ENCODE peak calls at places on chromosomes 7 and 10, in eight cellular contexts. One of them, this sample, is unnamed. For H3K4me1, the result is how much of the 10 kb centered on the place peaks cover.

GRCh38 chr7:28069788-28070187 is 110.8 kb downstream of the JAZF1 start:
- DNase-seq in endodermal cell: no peak
- DNase-seq in iPS DF 6.9: no peak
- DNase-seq in CD4-positive, CD25-positive, alpha-beta regulatory T cell: no peak
- DNase-seq in IMR-90: peak
- DNase-seq in stomach: no peak
- DNase-seq in gastrocnemius medialis: peak
- DNase-seq in mammary epithelial cell: no peak
- DNase-seq in this sample: no peak

GRCh38 chr7:29613100-29613499 is 49.5 kb downstream of the PRR15 start:
- DNase-seq in endodermal cell: no peak
- DNase-seq in iPS DF 6.9: no peak
- DNase-seq in CD4-positive, CD25-positive, alpha-beta regulatory T cell: no peak
- DNase-seq in IMR-90: no peak
- DNase-seq in stomach: no peak
- DNase-seq in gastrocnemius medialis: no peak
- DNase-seq in mammary epithelial cell: no peak
- DNase-seq in this sample: no peak

GRCh38 chr10:16843252-16843870 is 26.1 kb upstream of the RSU1 start:
- DNase-seq in endodermal cell: no peak
- DNase-seq in iPS DF 6.9: no peak
- DNase-seq in CD4-positive, CD25-positive, alpha-beta regulatory T cell: no peak
- DNase-seq in IMR-90: peak
- DNase-seq in stomach: no peak
- DNase-seq in gastrocnemius medialis: no peak
- DNase-seq in mammary epithelial cell: peak
- DNase-seq in this sample: peak

GRCh38 chr10:46092523-46093195 is 46.6 kb upstream of the MSMB start:
- DNase-seq in endodermal cell: no peak
- DNase-seq in iPS DF 6.9: no peak
- DNase-seq in CD4-positive, CD25-positive, alpha-beta regulatory T cell: no peak
- DNase-seq in IMR-90: no peak
- DNase-seq in stomach: no peak
- DNase-seq in gastrocnemius medialis: no peak
- DNase-seq in mammary epithelial cell: no peak
- DNase-seq in this sample: no peak

GRCh38 chr7:45402480-45403218 is 171.5 kb upstream of the ADCY1 start:
- DNase-seq in endodermal cell: no peak
- DNase-seq in iPS DF 6.9: no peak
- DNase-seq in CD4-positive, CD25-positive, alpha-beta regulatory T cell: no peak
- DNase-seq in IMR-90: peak
- DNase-seq in stomach: no peak
- DNase-seq in gastrocnemius medialis: no peak
- DNase-seq in mammary epithelial cell: peak
- DNase-seq in this sample: no peak

GRCh38 chr7:148711191-148712102 is 12.7 kb downstream of the CUL1 start:
- DNase-seq in endodermal cell: no peak
- DNase-seq in iPS DF 6.9: no peak
- DNase-seq in CD4-positive, CD25-positive, alpha-beta regulatory T cell: no peak
- DNase-seq in IMR-90: no peak
- DNase-seq in stomach: no peak
- DNase-seq in gastrocnemius medialis: no peak
- DNase-seq in mammary epithelial cell: no peak
- DNase-seq in this sample: no peak

GRCh38 chr10:672139-672538 is 17.3 kb downstream of the DIP2C start:
- DNase-seq in endodermal cell: peak
- DNase-seq in iPS DF 6.9: no peak
- DNase-seq in CD4-positive, CD25-positive, alpha-beta regulatory T cell: no peak
- DNase-seq in IMR-90: no peak
- DNase-seq in stomach: no peak
- DNase-seq in gastrocnemius medialis: no peak
- DNase-seq in mammary epithelial cell: no peak
- DNase-seq in this sample: no peak

GRCh38 chr7:94615641-94616040 is 40.3 kb downstream of the SGCE start:
- DNase-seq in endodermal cell: no peak
- DNase-seq in iPS DF 6.9: no peak
- DNase-seq in CD4-positive, CD25-positive, alpha-beta regulatory T cell: no peak
- DNase-seq in IMR-90: no peak
- DNase-seq in stomach: no peak
- DNase-seq in gastrocnemius medialis: no peak
- DNase-seq in mammary epithelial cell: no peak
- DNase-seq in this sample: no peak

GRCh38 chr10:25356609-25357008 is 181.8 kb downstream of the GPR158 start:
- DNase-seq in endodermal cell: no peak
- DNase-seq in iPS DF 6.9: no peak
- DNase-seq in CD4-positive, CD25-positive, alpha-beta regulatory T cell: no peak
- DNase-seq in IMR-90: no peak
- DNase-seq in stomach: no peak
- DNase-seq in gastrocnemius medialis: no peak
- DNase-seq in mammary epithelial cell: no peak
- DNase-seq in this sample: no peak

GRCh38 chr10:115827180-115827579 is 445.8 kb downstream of the GFRA1 start:
- DNase-seq in endodermal cell: no peak
- DNase-seq in iPS DF 6.9: no peak
- DNase-seq in CD4-positive, CD25-positive, alpha-beta regulatory T cell: no peak
- DNase-seq in IMR-90: peak
- DNase-seq in stomach: no peak
- DNase-seq in gastrocnemius medialis: no peak
- DNase-seq in mammary epithelial cell: no peak
- DNase-seq in this sample: no peak

GRCh38 chr10:48598243-48598935 is 6.5 kb downstream of the ARHGAP22 start:
- DNase-seq in endodermal cell: no peak
- DNase-seq in iPS DF 6.9: no peak
- DNase-seq in CD4-positive, CD25-positive, alpha-beta regulatory T cell: no peak
- DNase-seq in IMR-90: no peak
- DNase-seq in stomach: no peak
- DNase-seq in gastrocnemius medialis: no peak
- DNase-seq in mammary epithelial cell: no peak
- DNase-seq in this sample: no peak

GRCh38 chr10:58475322-58476277 is 37.1 kb upstream of the BICC1 start:
- DNase-seq in endodermal cell: no peak
- DNase-seq in iPS DF 6.9: no peak
- DNase-seq in CD4-positive, CD25-positive, alpha-beta regulatory T cell: no peak
- DNase-seq in IMR-90: peak
- DNase-seq in stomach: no peak
- DNase-seq in gastrocnemius medialis: no peak
- DNase-seq in mammary epithelial cell: peak
- DNase-seq in this sample: no peak

GRCh38 chr7:151107882-151108281 is 21.6 kb downstream of the AGAP3 start:
- DNase-seq in endodermal cell: no peak
- DNase-seq in iPS DF 6.9: no peak
- DNase-seq in CD4-positive, CD25-positive, alpha-beta regulatory T cell: no peak
- DNase-seq in IMR-90: no peak
- DNase-seq in stomach: no peak
- DNase-seq in gastrocnemius medialis: no peak
- DNase-seq in mammary epithelial cell: no peak
- DNase-seq in this sample: no peak

GRCh38 chr7:39621784-39622411 is 1.5 kb upstream of the RALA start:
- DNase-seq in endodermal cell: no peak
- DNase-seq in iPS DF 6.9: no peak
- DNase-seq in CD4-positive, CD25-positive, alpha-beta regulatory T cell: no peak
- DNase-seq in IMR-90: peak
- DNase-seq in stomach: no peak
- DNase-seq in gastrocnemius medialis: no peak
- DNase-seq in mammary epithelial cell: peak
- DNase-seq in this sample: no peak

GRCh38 chr10:110901954-110902819 is 16.8 kb downstream of the BBIP1 start:
- DNase-seq in endodermal cell: no peak
- DNase-seq in iPS DF 6.9: no peak
- DNase-seq in CD4-positive, CD25-positive, alpha-beta regulatory T cell: no peak
- DNase-seq in IMR-90: peak
- DNase-seq in stomach: no peak
- DNase-seq in gastrocnemius medialis: no peak
- DNase-seq in mammary epithelial cell: peak
- DNase-seq in this sample: no peak

GRCh38 chr10:70478191-70479160 is at the start of gene PALD1:
- DNase-seq in endodermal cell: peak
- DNase-seq in iPS DF 6.9: no peak
- DNase-seq in CD4-positive, CD25-positive, alpha-beta regulatory T cell: peak
- DNase-seq in IMR-90: no peak
- DNase-seq in stomach: peak
- DNase-seq in gastrocnemius medialis: peak
- DNase-seq in mammary epithelial cell: no peak
- DNase-seq in this sample: peak

GRCh38 chr7:152856351-152856750 is 96.8 kb downstream of the ACTR3B start:
- DNase-seq in endodermal cell: no peak
- DNase-seq in iPS DF 6.9: no peak
- DNase-seq in CD4-positive, CD25-positive, alpha-beta regulatory T cell: no peak
- DNase-seq in IMR-90: no peak
- DNase-seq in stomach: no peak
- DNase-seq in gastrocnemius medialis: no peak
- DNase-seq in mammary epithelial cell: no peak
- DNase-seq in this sample: no peak

GRCh38 chr7:18295781-18296417 is 199.7 kb upstream of the HDAC9 start:
- DNase-seq in endodermal cell: no peak
- DNase-seq in iPS DF 6.9: no peak
- DNase-seq in CD4-positive, CD25-positive, alpha-beta regulatory T cell: no peak
- DNase-seq in IMR-90: no peak
- DNase-seq in stomach: no peak
- DNase-seq in gastrocnemius medialis: no peak
- DNase-seq in mammary epithelial cell: no peak
- DNase-seq in this sample: no peak

GRCh38 chr7:4919969-4920766 is 36.7 kb upstream of the RADIL start:
- DNase-seq in endodermal cell: no peak
- DNase-seq in iPS DF 6.9: no peak
- DNase-seq in CD4-positive, CD25-positive, alpha-beta regulatory T cell: no peak
- DNase-seq in IMR-90: no peak
- DNase-seq in stomach: no peak
- DNase-seq in gastrocnemius medialis: no peak
- DNase-seq in mammary epithelial cell: no peak
- DNase-seq in this sample: no peak

GRCh38 chr10:52308251-52309031 is 5.6 kb upstream of the DKK1 start:
- DNase-seq in endodermal cell: peak
- DNase-seq in iPS DF 6.9: no peak
- DNase-seq in CD4-positive, CD25-positive, alpha-beta regulatory T cell: no peak
- DNase-seq in IMR-90: peak
- DNase-seq in stomach: peak
- DNase-seq in gastrocnemius medialis: peak
- DNase-seq in mammary epithelial cell: peak
- DNase-seq in this sample: peak

GRCh38 chr7:1025747-1026581 is 18.4 kb upstream of the GPR146 start:
- DNase-seq in endodermal cell: no peak
- DNase-seq in iPS DF 6.9: no peak
- DNase-seq in CD4-positive, CD25-positive, alpha-beta regulatory T cell: no peak
- DNase-seq in IMR-90: no peak
- DNase-seq in stomach: no peak
- DNase-seq in gastrocnemius medialis: no peak
- DNase-seq in mammary epithelial cell: no peak
- DNase-seq in this sample: no peak

DNA sequence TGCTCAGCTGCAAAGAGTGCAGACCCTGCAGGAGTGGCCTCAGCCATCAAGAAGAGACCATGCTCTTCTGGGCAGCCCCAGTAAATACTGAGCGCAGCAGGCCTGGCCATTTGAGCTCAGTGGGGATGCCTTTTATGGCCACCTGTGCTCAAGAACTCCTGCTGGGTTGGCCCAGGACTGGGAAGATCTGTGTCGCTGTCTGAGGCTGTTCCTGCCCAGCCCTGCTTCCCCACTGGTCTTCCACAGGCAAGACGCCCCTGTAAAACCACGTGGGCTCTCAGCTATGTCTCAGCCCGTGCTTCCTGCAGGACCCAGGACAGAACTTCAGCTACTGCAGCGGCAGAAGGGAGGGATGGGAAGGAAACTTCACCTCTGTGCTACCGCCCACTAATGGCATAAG is 10.5 kb upstream of the PPIF start:
- DNase-seq in endodermal cell: peak
- DNase-seq in iPS DF 6.9: no peak
- DNase-seq in CD4-positive, CD25-positive, alpha-beta regulatory T cell: no peak
- DNase-seq in IMR-90: no peak
- DNase-seq in stomach: no peak
- DNase-seq in gastrocnemius medialis: no peak
- DNase-seq in mammary epithelial cell: no peak
- DNase-seq in this sample: no peak
- H3K27ac ChIP-seq in endodermal cell: no peak
- H3K27ac ChIP-seq in iPS DF 6.9: no peak
- H3K27ac ChIP-seq in CD4-positive, CD25-positive, alpha-beta regulatory T cell: no peak
- H3K27ac ChIP-seq in IMR-90: no peak
- H3K27ac ChIP-seq in stomach: no peak
- H3K27ac ChIP-seq in gastrocnemius medialis: no peak
- H3K27ac ChIP-seq in mammary epithelial cell: no peak
- H3K27ac ChIP-seq in this sample: no peak

DNA sequence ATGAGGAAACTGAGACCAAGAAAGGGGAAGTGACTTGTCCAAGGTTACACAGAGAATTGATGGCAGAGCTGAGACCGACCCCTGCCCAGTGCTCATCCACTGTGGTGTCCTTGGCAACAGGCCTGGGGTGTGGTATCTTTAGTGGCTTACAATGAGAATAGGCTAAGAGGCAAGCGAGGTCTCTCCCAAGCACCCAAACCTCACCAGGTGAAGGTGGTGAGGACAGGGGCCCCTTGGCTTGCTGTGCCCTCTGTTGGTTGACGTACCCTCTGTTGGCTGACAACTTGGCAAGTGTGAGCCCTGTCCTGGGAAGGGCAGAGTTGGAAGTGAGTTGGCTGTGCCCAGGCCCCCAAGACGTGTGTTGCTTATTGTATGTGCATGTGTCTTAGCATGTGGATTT is 166.9 kb downstream of the GRK5 start:
- DNase-seq in endodermal cell: no peak
- DNase-seq in iPS DF 6.9: no peak
- DNase-seq in CD4-positive, CD25-positive, alpha-beta regulatory T cell: no peak
- DNase-seq in IMR-90: no peak
- DNase-seq in stomach: no peak
- DNase-seq in gastrocnemius medialis: no peak
- DNase-seq in mammary epithelial cell: no peak
- DNase-seq in this sample: no peak
- H3K4me1 ChIP-seq in endodermal cell: under half
- H3K4me1 ChIP-seq in iPS DF 6.9: under half
- H3K4me1 ChIP-seq in CD4-positive, CD25-positive, alpha-beta regulatory T cell: under half
- H3K4me1 ChIP-seq in IMR-90: under half
- H3K4me1 ChIP-seq in stomach: under half
- H3K4me1 ChIP-seq in gastrocnemius medialis: under half
- H3K4me1 ChIP-seq in mammary epithelial cell: under half
- H3K4me1 ChIP-seq in this sample: under half

DNA sequence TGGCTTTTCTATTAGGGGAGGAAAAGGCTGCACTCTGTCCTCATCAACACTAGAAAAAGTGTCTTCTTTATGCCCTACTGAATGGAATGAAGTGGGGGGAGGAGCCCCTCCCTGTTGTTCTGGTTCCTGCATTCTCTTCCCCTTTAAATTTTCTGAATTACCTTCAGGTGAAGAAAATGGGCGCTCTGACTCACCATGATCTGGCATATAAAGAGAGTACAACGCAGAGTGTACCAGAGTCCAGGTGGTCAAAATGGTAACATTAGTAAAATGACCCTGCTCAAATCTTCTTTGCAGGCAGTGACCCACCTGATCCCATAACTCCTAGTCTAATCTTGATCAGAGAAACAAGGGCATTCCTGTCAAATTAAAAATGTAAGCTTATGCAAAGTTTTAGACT is 80.7 kb downstream of the THSD7A start:
- DNase-seq in endodermal cell: no peak
- DNase-seq in iPS DF 6.9: no peak
- DNase-seq in CD4-positive, CD25-positive, alpha-beta regulatory T cell: no peak
- DNase-seq in IMR-90: no peak
- DNase-seq in stomach: no peak
- DNase-seq in gastrocnemius medialis: no peak
- DNase-seq in mammary epithelial cell: no peak
- DNase-seq in this sample: no peak
- H3K27ac ChIP-seq in endodermal cell: no peak
- H3K27ac ChIP-seq in iPS DF 6.9: no peak
- H3K27ac ChIP-seq in CD4-positive, CD25-positive, alpha-beta regulatory T cell: no peak
- H3K27ac ChIP-seq in IMR-90: no peak
- H3K27ac ChIP-seq in stomach: no peak
- H3K27ac ChIP-seq in gastrocnemius medialis: no peak
- H3K27ac ChIP-seq in mammary epithelial cell: no peak
- H3K27ac ChIP-seq in this sample: no peak

GRCh38 chr10:14581553-14581952 is 193.1 kb downstream of the FAM107B start:
- DNase-seq in endodermal cell: no peak
- DNase-seq in iPS DF 6.9: no peak
- DNase-seq in CD4-positive, CD25-positive, alpha-beta regulatory T cell: no peak
- DNase-seq in IMR-90: no peak
- DNase-seq in stomach: no peak
- DNase-seq in gastrocnemius medialis: no peak
- DNase-seq in mammary epithelial cell: no peak
- DNase-seq in this sample: no peak
- H3K4me1 ChIP-seq in endodermal cell: under half
- H3K4me1 ChIP-seq in iPS DF 6.9: under half
- H3K4me1 ChIP-seq in CD4-positive, CD25-positive, alpha-beta regulatory T cell: half or more
- H3K4me1 ChIP-seq in IMR-90: under half
- H3K4me1 ChIP-seq in stomach: half or more
- H3K4me1 ChIP-seq in gastrocnemius medialis: under half
- H3K4me1 ChIP-seq in mammary epithelial cell: under half
- H3K4me1 ChIP-seq in this sample: half or more

This sample was measured in naive thymus-derived CD4-positive, alpha-beta T cell.